ENCODE peak calls at places on chromosomes 1 and 21, in eight cellular contexts. S is HTR-8/SVneo; I is GF-D8; D is posterior cingulate gyrus; B is activated naive CD8-positive, alpha-beta T cell treated with anti-CD3 and anti-CD28 coated beads for 36 hours; F is NCI-H1436 treated with DMSO at 0.1 percent for 48 hours; O is H7; V is fibroblast of pulmonary artery. N is an unnamed sample.

GRCh38 chr1:2379733-2380404 is 11.5 kb downstream of the MORN1 start:
- DNase-seq in D (peak), I (no peak), V (no peak), F (no peak), S (no peak), O (no peak), B (no peak), N (no peak)

GRCh38 chr1:72636636-72637035 is 354.3 kb upstream of the NEGR1 start:
- DNase-seq in F (no peak), B (no peak), O (no peak), V (peak), S (no peak), D (no peak), I (no peak), N (no peak)

GRCh38 chr1:208142632-208143390 is 101.4 kb downstream of the PLXNA2 start:
- DNase-seq in D (no peak), S (no peak), B (no peak), O (no peak), V (no peak), F (no peak), I (no peak), N (no peak)

GRCh38 chr1:180181996-180182675 is 27.5 kb downstream of the QSOX1 start:
- DNase-seq in F (no peak), I (no peak), V (no peak), O (peak), B (no peak), S (no peak), D (no peak), N (no peak)

GRCh38 chr1:40185951-40186864 is 25.0 kb downstream of the RLF start:
- DNase-seq in F (no peak), I (no peak), B (peak), O (no peak), S (no peak), V (peak), D (no peak), N (no peak)

GRCh38 chr1:201495447-201496295 is 11.3 kb downstream of the CSRP1 start:
- DNase-seq in I (no peak), B (no peak), D (peak), F (no peak), O (no peak), S (no peak), V (peak), N (no peak)

GRCh38 chr1:218575079-218575478 is 229.9 kb downstream of the TGFB2 start:
- DNase-seq in O (no peak), D (no peak), S (no peak), V (no peak), I (no peak), B (no peak), F (no peak), N (no peak)

GRCh38 chr1:21072721-21073120 is 104.0 kb downstream of the EIF4G3 start:
- DNase-seq in I (no peak), D (no peak), O (no peak), S (no peak), B (no peak), V (peak), F (no peak), N (no peak)

GRCh38 chr1:185139231-185139630 is 17.5 kb downstream of the TRMT1L start:
- DNase-seq in B (no peak), I (no peak), V (no peak), D (no peak), S (no peak), O (no peak), F (no peak), N (no peak)

GRCh38 chr1:25837253-25837875 is 17.6 kb downstream of the MTFR1L start:
- DNase-seq in F (no peak), D (no peak), I (no peak), B (no peak), O (peak), S (no peak), V (peak), N (no peak)

GRCh38 chr1:154607084-154607747 is 770 bp downstream of the ADAR start:
- DNase-seq in O (peak), F (no peak), B (no peak), I (no peak), V (peak), S (no peak), D (peak), N (peak)

GRCh38 chr1:6859415-6860343 is 74.4 kb downstream of the CAMTA1 start:
- DNase-seq in O (no peak), F (no peak), I (no peak), D (no peak), B (no peak), S (peak), V (peak), N (no peak)

GRCh38 chr1:99005142-99005491 is 456 bp upstream of the PLPPR5 start:
- DNase-seq in F (no peak), O (peak), V (no peak), D (peak), S (no peak), I (no peak), B (peak), N (no peak)

GRCh38 chr1:154442006-154442740 is 37.0 kb downstream of the IL6R start:
- DNase-seq in B (no peak), I (no peak), V (peak), F (no peak), D (peak), O (peak), S (peak), N (no peak)

GRCh38 chr1:197976368-197976767 is 59.2 kb downstream of the LHX9 start:
- DNase-seq in B (no peak), V (no peak), O (no peak), S (no peak), D (no peak), F (no peak), I (no peak), N (no peak)

GRCh38 chr1:59879556-59879955 is 47.0 kb downstream of the CYP2J2 start:
- DNase-seq in D (peak), V (peak), S (peak), O (peak), F (no peak), B (peak), I (no peak), N (peak)

GRCh38 chr21:38955495-38955894 is 149.8 kb downstream of the ETS2 start:
- DNase-seq in I (no peak), B (no peak), D (peak), S (no peak), F (no peak), V (peak), O (no peak), N (no peak)

N was measured in HuH-7.5.